ENCODE peak calls at places on chromosomes 7 and 10, in nine cellular contexts. F is mesothelial cell of epicardium, M is AG04449, Y is OCI-LY7, P is kidney epithelial cell, A is fibroblast of lung, R is right atrium auricular region, N is adrenal gland, G is Calu3. H is an unnamed sample.

GRCh38 chr7:19107392-19108147 is 9.9 kb downstream of the TWIST1 start:
- DNase-seq in R (peak), G (no peak), Y (no peak), P (no peak), M (no peak), N (no peak), A (peak), F (no peak), H (no peak)

GRCh38 chr10:5888352-5888751 is 1.3 kb downstream of the ANKRD16 start:
- DNase-seq in G (no peak), Y (peak), P (no peak), M (no peak), A (peak), R (no peak), F (no peak), N (no peak), H (no peak)

GRCh38 chr7:4783762-4784351 is 8.4 kb downstream of the AP5Z1 start:
- DNase-seq in P (no peak), Y (no peak), G (no peak), R (no peak), A (no peak), N (no peak), F (no peak), M (no peak), H (no peak)

GRCh38 chr10:33215635-33216034 is 118.8 kb downstream of the NRP1 start:
- DNase-seq in G (no peak), R (no peak), F (no peak), A (peak), M (no peak), Y (no peak), N (peak), P (no peak), H (no peak)

GRCh38 chr10:47361293-47361692 is 13.1 kb downstream of the RBP3 start:
- DNase-seq in N (peak), P (no peak), A (peak), G (peak), F (no peak), Y (peak), M (no peak), R (no peak), H (peak)

GRCh38 chr7:38217672-38218071 is 39.6 kb downstream of the STARD3NL start:
- DNase-seq in R (no peak), Y (no peak), M (no peak), A (no peak), F (no peak), N (no peak), P (no peak), G (no peak), H (no peak)

GRCh38 chr7:55122263-55122662 is 103.4 kb downstream of the EGFR start:
- DNase-seq in R (no peak), G (no peak), F (no peak), Y (no peak), M (no peak), A (no peak), N (no peak), P (no peak), H (no peak)

GRCh38 chr7:123782071-123782798 is 33.4 kb upstream of the WASL start:
- DNase-seq in Y (no peak), N (no peak), P (no peak), R (no peak), G (no peak), M (no peak), F (no peak), A (no peak), H (no peak)

GRCh38 chr10:48247680-48248079 is 26.8 kb downstream of the FRMPD2 start:
- DNase-seq in A (peak), N (no peak), M (no peak), Y (no peak), P (no peak), R (peak), G (no peak), F (no peak), H (no peak)

DNA sequence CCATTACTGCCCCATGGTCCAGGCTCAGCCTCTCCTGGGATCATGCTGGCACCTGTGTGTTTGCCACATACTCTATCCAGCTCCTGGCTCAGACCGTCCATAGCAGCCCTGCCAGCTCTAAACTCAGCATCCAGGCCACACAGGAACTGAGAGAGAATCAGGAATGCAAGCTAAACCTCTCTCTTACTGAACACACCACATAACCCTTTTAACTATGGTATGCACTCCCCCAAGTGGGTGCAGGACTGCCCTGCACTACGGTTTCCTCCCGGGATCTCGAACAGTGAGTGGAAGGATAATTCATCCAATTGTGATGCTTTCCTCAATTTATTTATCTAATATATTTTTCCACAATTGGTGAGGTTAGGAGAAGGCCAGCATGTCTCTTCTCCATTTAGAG is 17.1 kb upstream of the ZNF800 start:
- DNase-seq in G (no peak), F (no peak), P (no peak), N (no peak), R (no peak), Y (no peak), A (peak), M (no peak), H (no peak)
- TF ChIP-seq CTCF in G (no peak), F (no peak), P (no peak), N (no peak), R (no peak), Y (peak), A (no peak), M (no peak), H (no peak)

GRCh38 chr7:117480978-117481377 is 1.2 kb downstream of the CFTR start:
- DNase-seq in N (no peak), Y (no peak), F (no peak), A (no peak), R (no peak), M (no peak), G (peak), P (no peak), H (no peak)
- TF ChIP-seq CTCF in N (no peak), Y (no peak), F (no peak), A (no peak), R (no peak), M (no peak), G (no peak), P (no peak), H (no peak)

GRCh38 chr7:158760445-158760764 is 55.8 kb upstream of the NCAPG2 start:
- DNase-seq in R (no peak), A (no peak), N (no peak), P (no peak), F (no peak), G (no peak), Y (no peak), M (no peak), H (no peak)

GRCh38 chr7:158760936-158761335 is 56.3 kb upstream of the NCAPG2 start:
- DNase-seq in N (no peak), Y (no peak), G (peak), F (no peak), R (no peak), P (no peak), A (no peak), M (no peak), H (no peak)

GRCh38 chr7:158761945-158762344 is 57.3 kb upstream of the NCAPG2 start:
- DNase-seq in G (no peak), N (no peak), P (no peak), F (no peak), A (no peak), Y (no peak), M (no peak), R (no peak), H (no peak)

GRCh38 chr7:158765020-158765419 is 60.4 kb upstream of the NCAPG2 start:
- DNase-seq in N (no peak), Y (no peak), G (no peak), M (no peak), F (no peak), A (no peak), R (no peak), P (no peak), H (no peak)

DNA sequence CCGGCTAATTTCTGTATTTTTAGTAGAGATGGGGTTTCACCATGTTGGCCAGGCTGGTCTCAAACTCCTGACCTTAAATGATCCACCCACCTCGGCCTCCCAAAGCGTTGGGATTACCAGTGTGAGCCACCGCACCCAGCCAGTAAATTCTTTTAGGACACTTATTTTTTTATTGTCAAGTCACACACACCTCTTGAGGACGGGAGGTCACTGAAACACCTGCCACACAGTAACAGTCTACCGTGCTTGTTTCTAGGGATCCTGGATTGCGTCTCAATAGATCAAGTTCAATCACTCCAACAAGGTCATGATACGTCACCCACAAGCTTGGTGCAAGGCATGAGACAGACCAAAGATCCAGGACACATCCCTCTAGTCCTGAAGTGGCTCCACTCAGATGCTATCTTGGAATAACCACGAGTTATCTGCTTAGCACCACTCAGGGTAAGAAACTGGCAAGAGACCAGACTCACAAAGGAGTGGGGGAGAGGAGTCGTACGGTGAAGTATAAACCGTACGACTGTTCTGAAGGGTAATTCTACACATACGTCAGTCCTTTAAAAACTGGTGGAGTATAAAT is 58.9 kb upstream of the NCAPG2 start:
- DNase-seq in M (no peak), F (no peak), G (no peak), R (no peak), Y (no peak), P (no peak), A (no peak), N (no peak), H (no peak)
- TF ChIP-seq CTCF in M (no peak), F (no peak), G (no peak), R (no peak), Y (no peak), P (no peak), A (no peak), N (no peak), H (no peak)

GRCh38 chr7:105656922-105657521 is 75.7 kb upstream of the EFCAB10 start:
- DNase-seq in F (no peak), M (no peak), Y (peak), R (no peak), P (no peak), A (no peak), N (peak), G (peak), H (peak)
- TF ChIP-seq CTCF in F (peak), M (peak), Y (peak), R (no peak), P (peak), A (peak), N (peak), G (peak), H (peak)